ENCODE peak calls at places on chromosome 19, in ten cellular contexts. U is memory B cell, C is NCI-H1105 treated with DMSO at 0.1 percent for 48 hours, N is NCI-H345, I is GM19239, G is NCI-H1048, O is pancreas, Y is ACHN, A is omental fat pad, D is EL. Z is an unnamed sample.

GRCh38 chr19:15934332-15935078 is at the start of gene CYP4F11:
- DNase-seq in U (no peak), C (peak; percentile 6), N (no peak), I (no peak), G (no peak), O (peak; percentile 98), Y (no peak), A (no peak), D (no peak), Z (peak; percentile 42)

GRCh38 chr19:2477141-2477710 is 1.3 kb downstream of the GADD45B start:
- DNase-seq in U (no peak), C (no peak), N (peak; percentile 53), I (no peak), G (no peak), O (peak; percentile 72), Y (peak; percentile 27), A (no peak), D (peak; percentile 48), Z (no peak)

GRCh38 chr19:47240996-47241918 is 10.3 kb upstream of the BBC3 start:
- DNase-seq in U (peak; percentile 72), C (peak; percentile 81), N (peak; percentile 82), I (no peak), G (peak; percentile 40), O (peak; percentile 96), Y (peak; percentile 68), A (peak; percentile 76), D (peak; percentile 77), Z (peak; percentile 67)

GRCh38 chr19:803686-804418 is 6.6 kb downstream of the PTBP1 start:
- DNase-seq in U (no peak), C (no peak), N (no peak), I (no peak), G (no peak), O (peak; percentile 41), Y (no peak), A (no peak), D (no peak), Z (no peak)

GRCh38 chr19:41324231-41324702 is 14.3 kb downstream of the CCDC97 start:
- DNase-seq in U (no peak), C (no peak), N (no peak), I (no peak), G (no peak), O (no peak), Y (no peak), A (no peak), D (no peak), Z (no peak)

GRCh38 chr19:34155686-34156085 is 16.6 kb upstream of the LSM14A start:
- DNase-seq in U (no peak), C (no peak), N (no peak), I (no peak), G (no peak), O (no peak), Y (no peak), A (no peak), D (peak; percentile 72), Z (no peak)

GRCh38 chr19:42272535-42272897 is 3.5 kb downstream of the CIC start:
- DNase-seq in U (no peak), C (no peak), N (no peak), I (no peak), G (no peak), O (no peak), Y (no peak), A (no peak), D (no peak), Z (no peak)

GRCh38 chr19:56266060-56266459 is 6.5 kb upstream of the EDDM13 start:
- DNase-seq in U (no peak), C (peak; percentile 56), N (no peak), I (no peak), G (no peak), O (no peak), Y (no peak), A (no peak), D (no peak), Z (no peak)

GRCh38 chr19:35088514-35088913 is 27.1 kb upstream of the FXYD3 start:
- DNase-seq in U (no peak), C (no peak), N (no peak), I (no peak), G (no peak), O (no peak), Y (peak; percentile 82), A (no peak), D (peak; percentile 95), Z (no peak)

GRCh38 chr19:42423462-42424344 is 3.5 kb downstream of the LIPE start:
- DNase-seq in U (peak; percentile 88), C (peak; percentile 90), N (peak; percentile 87), I (peak; percentile 95), G (peak; percentile 58), O (peak; percentile 86), Y (peak; percentile 89), A (peak; percentile 77), D (peak; percentile 95), Z (peak; percentile 59)

GRCh38 chr19:51440846-51441409 is 17.3 kb downstream of the SIGLEC8 start:
- DNase-seq in U (no peak), C (no peak), N (no peak), I (no peak), G (no peak), O (no peak), Y (no peak), A (no peak), D (no peak), Z (no peak)